ENCODE peak calls at places on chromosomes 5 and 9, in nine cellular contexts. P, C, L, B, Y, A, K, W and M are unnamed samples.

GRCh38 chr9:115261656-115262081 is 143.7 kb upstream of the TNC start:
- DNase-seq in P (no peak), C (no peak), L (no peak), B (peak; percentile 85), Y (no peak), A (no peak), K (no peak), W (no peak), M (no peak)

GRCh38 chr9:137187386-137187785 is 974 bp downstream of the ANAPC2 start:
- DNase-seq in P (no peak), C (no peak), L (no peak), B (no peak), Y (no peak), A (no peak), K (no peak), W (no peak), M (no peak)

GRCh38 chr5:32707394-32707997 is 3.6 kb upstream of the NPR3 start:
- DNase-seq in P (no peak), C (no peak), L (no peak), B (peak; percentile 45), Y (no peak), A (no peak), K (no peak), W (no peak), M (no peak)

GRCh38 chr9:114824130-114824529 is 18.3 kb upstream of the TNFSF15 start:
- DNase-seq in P (no peak), C (no peak), L (no peak), B (no peak), Y (no peak), A (no peak), K (no peak), W (no peak), M (no peak)

GRCh38 chr9:16112116-16112515 is 559.3 kb downstream of the CCDC171 start:
- DNase-seq in P (no peak), C (no peak), L (no peak), B (no peak), Y (no peak), A (no peak), K (no peak), W (no peak), M (peak; percentile 46)

GRCh38 chr9:99445920-99446319 is 223.8 kb downstream of the SEC61B start:
- DNase-seq in P (no peak), C (no peak), L (no peak), B (peak; percentile 55), Y (no peak), A (no peak), K (no peak), W (no peak), M (no peak)

GRCh38 chr5:43421450-43422133 is 9.4 kb upstream of the CCL28 start:
- DNase-seq in P (no peak), C (no peak), L (no peak), B (no peak), Y (no peak), A (no peak), K (no peak), W (no peak), M (no peak)

GRCh38 chr5:128441923-128442322 is 96.1 kb downstream of the FBN2 start:
- DNase-seq in P (no peak), C (no peak), L (no peak), B (no peak), Y (no peak), A (no peak), K (no peak), W (no peak), M (no peak)

GRCh38 chr9:89426389-89426961 is 71.4 kb downstream of the SEMA4D start:
- DNase-seq in P (no peak), C (no peak), L (no peak), B (no peak), Y (no peak), A (no peak), K (peak; percentile 62), W (peak; percentile 15), M (no peak)

GRCh38 chr5:133706732-133707430 is 94.5 kb upstream of the FSTL4 start:
- DNase-seq in P (no peak), C (peak; percentile 68), L (no peak), B (no peak), Y (no peak), A (no peak), K (no peak), W (no peak), M (no peak)

GRCh38 chr9:114501786-114502682 is 3.2 kb downstream of the WHRN start:
- DNase-seq in P (no peak), C (no peak), L (no peak), B (peak; percentile 75), Y (no peak), A (no peak), K (no peak), W (no peak), M (no peak)

GRCh38 chr5:95102080-95102479 is 182.8 kb downstream of the MCTP1 start:
- DNase-seq in P (no peak), C (no peak), L (no peak), B (no peak), Y (no peak), A (no peak), K (no peak), W (no peak), M (no peak)

GRCh38 chr5:18487928-18488480 is 853.7 kb downstream of the TAF11L14 start:
- DNase-seq in P (no peak), C (no peak), L (no peak), B (no peak), Y (no peak), A (no peak), K (no peak), W (no peak), M (no peak)

GRCh38 chr9:35906923-35907699 is 1.1 kb downstream of the HRCT1 start:
- DNase-seq in P (peak; percentile 76), C (peak; percentile 93), L (peak; percentile 17), B (peak; percentile 52), Y (peak; percentile 52), A (no peak), K (peak; percentile 65), W (peak; percentile 80), M (no peak)

GRCh38 chr9:17993009-17993408 is 414.1 kb downstream of the SH3GL2 start:
- DNase-seq in P (no peak), C (no peak), L (no peak), B (no peak), Y (no peak), A (no peak), K (no peak), W (no peak), M (no peak)

GRCh38 chr5:117143381-117143780 is 568.8 kb upstream of the SEMA6A start:
- DNase-seq in P (no peak), C (no peak), L (no peak), B (no peak), Y (no peak), A (no peak), K (no peak), W (no peak), M (no peak)

GRCh38 chr5:123916331-123917121 is 404.5 kb downstream of the CSNK1G3 start:
- DNase-seq in P (no peak), C (no peak), L (no peak), B (peak; percentile 31), Y (no peak), A (peak; percentile 67), K (no peak), W (no peak), M (no peak)

GRCh38 chr5:169547508-169547907 is 36.1 kb upstream of the SPDL1 start:
- DNase-seq in P (no peak), C (no peak), L (no peak), B (no peak), Y (no peak), A (no peak), K (no peak), W (no peak), M (no peak)

GRCh38 chr5:20601678-20602100 is 613.7 kb upstream of the CDH18 start:
- DNase-seq in P (no peak), C (no peak), L (peak; percentile 86), B (no peak), Y (no peak), A (peak; percentile 48), K (no peak), W (no peak), M (no peak)
- TF ChIP-seq CTCF in P (no peak), C (no peak), L (peak; percentile 56), B (no peak), Y (no peak), A (no peak), K (no peak), W (no peak), M (no peak)

DNA sequence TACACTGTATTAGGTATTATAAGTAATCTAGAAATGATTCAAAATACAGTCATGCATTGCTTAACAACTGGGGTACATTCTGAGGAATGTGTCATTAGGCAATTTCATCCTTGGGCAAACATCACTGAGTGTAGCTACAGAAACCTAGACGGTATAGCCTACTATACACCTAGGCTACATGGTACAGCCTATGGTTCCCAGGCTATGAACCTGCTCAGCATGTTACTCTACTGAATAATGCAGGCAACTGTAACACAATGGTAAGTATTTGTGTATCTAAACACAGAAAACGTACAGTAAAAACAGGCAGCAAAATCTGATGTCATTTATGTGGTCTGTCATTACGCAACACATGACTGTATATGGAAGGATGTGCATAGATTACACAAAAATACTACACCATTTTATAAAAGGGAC is 96.8 kb downstream of the RAPGEF6 start:
- DNase-seq in P (no peak), C (no peak), L (no peak), B (peak; percentile 32), Y (no peak), A (peak; percentile 29), K (no peak), W (no peak), M (no peak)
- TF ChIP-seq CTCF in P (no peak), C (no peak), L (no peak), B (no peak), Y (no peak), A (no peak), K (no peak), W (no peak), M (no peak)

GRCh38 chr5:40141418-40141817 is 538.3 kb upstream of the PTGER4 start:
- DNase-seq in P (no peak), C (no peak), L (no peak), B (no peak), Y (no peak), A (no peak), K (no peak), W (no peak), M (no peak)
- TF ChIP-seq CTCF in P (no peak), C (no peak), L (no peak), B (no peak), Y (no peak), A (no peak), K (no peak), W (no peak), M (no peak)

DNA sequence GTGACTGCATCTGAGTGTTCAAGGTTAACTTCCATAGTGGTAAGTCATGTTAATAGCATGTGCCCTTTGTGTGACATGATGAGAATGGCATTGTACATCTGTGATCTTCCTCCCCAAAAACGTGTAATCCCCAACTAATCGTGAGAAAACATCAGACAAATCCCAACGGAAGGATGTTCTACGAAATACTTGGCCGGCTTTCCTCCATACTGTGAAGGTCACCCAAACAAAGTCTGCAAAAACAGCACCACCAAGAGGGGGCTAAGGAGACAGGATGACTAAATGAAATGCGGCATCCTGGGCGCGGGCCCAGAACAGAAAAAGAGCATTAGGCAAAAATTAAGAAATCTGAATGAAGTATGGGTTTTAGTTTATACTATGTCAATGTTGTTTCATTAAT is 81.8 kb downstream of the MED10 start:
- DNase-seq in P (no peak), C (no peak), L (no peak), B (no peak), Y (no peak), A (no peak), K (no peak), W (no peak), M (no peak)
- TF ChIP-seq CTCF in P (no peak), C (no peak), L (no peak), B (no peak), Y (no peak), A (no peak), K (no peak), W (no peak), M (no peak)